ENCODE peak calls at places on chromosome 19, in ten cellular contexts. N is PC-3, X is breast epithelium, R is MM.1S, T is ovary, E is H1, I is uterus, C is cardiac muscle cell, G is OCI-LY7, F is prostate gland. K is an unnamed sample.

GRCh38 chr19:44202470-44202869 is 9.9 kb upstream of the ZNF227 start:
- DNase-seq in N (no peak), X (no peak), R (no peak), T (no peak), E (no peak), I (no peak), C (no peak), G (no peak), F (no peak), K (no peak)

GRCh38 chr19:19451429-19452240 is 46.2 kb downstream of the GATAD2A start:
- DNase-seq in N (no peak), X (no peak), R (no peak), T (no peak), E (no peak), I (no peak), C (no peak), G (no peak), F (no peak), K (no peak)

GRCh38 chr19:17091758-17092333 is 16.3 kb downstream of the MYO9B start:
- DNase-seq in N (no peak), X (no peak), R (no peak), T (no peak), E (no peak), I (no peak), C (no peak), G (no peak), F (no peak), K (no peak)

GRCh38 chr19:53958168-53958571 is 4.6 kb upstream of the CACNG8 start:
- DNase-seq in N (no peak), X (no peak), R (no peak), T (no peak), E (peak), I (no peak), C (peak), G (no peak), F (no peak), K (no peak)

GRCh38 chr19:38815059-38816001 is 2.6 kb upstream of the LGALS4 start:
- DNase-seq in N (no peak), X (no peak), R (no peak), T (no peak), E (no peak), I (no peak), C (no peak), G (no peak), F (no peak), K (no peak)

GRCh38 chr19:34662919-34663318 is 14.0 kb downstream of the SCGB2B2 start:
- DNase-seq in N (peak), X (no peak), R (peak), T (no peak), E (no peak), I (no peak), C (no peak), G (peak), F (no peak), K (no peak)

GRCh38 chr19:38216785-38217746 is 7.0 kb downstream of the DPF1 start:
- DNase-seq in N (no peak), X (no peak), R (no peak), T (no peak), E (no peak), I (no peak), C (no peak), G (no peak), F (no peak), K (no peak)

GRCh38 chr19:49441210-49441959 is at the start of gene SLC17A7:
- DNase-seq in N (peak), X (no peak), R (no peak), T (peak), E (peak), I (peak), C (peak), G (peak), F (no peak), K (no peak)

GRCh38 chr19:57103573-57104277 is 16.1 kb upstream of the USP29 start:
- DNase-seq in N (peak), X (peak), R (peak), T (peak), E (peak), I (peak), C (peak), G (peak), F (peak), K (no peak)

DNA sequence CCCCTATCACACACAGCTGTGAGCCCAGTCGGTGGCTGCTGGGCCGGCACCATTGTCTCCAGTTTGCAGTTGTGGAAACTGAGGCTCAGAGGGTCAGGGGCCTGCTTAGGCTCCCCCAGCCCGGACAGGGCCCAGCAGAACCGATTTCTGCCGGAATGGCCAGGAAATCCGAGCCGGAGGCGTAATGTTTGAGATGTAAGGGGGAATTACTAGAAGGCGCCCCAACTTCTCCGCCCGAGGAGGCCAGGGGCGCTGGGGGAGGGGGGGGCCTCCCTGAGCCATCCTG is 962 bp downstream of the KISS1R start:
- DNase-seq in N (no peak), X (no peak), R (no peak), T (no peak), E (no peak), I (no peak), C (no peak), G (no peak), F (no peak), K (no peak)
- H3K4me3 ChIP-seq in N (peak), X (no peak), R (no peak), T (no peak), E (peak), I (no peak), C (peak), G (no peak), F (peak), K (peak)

GRCh38 chr19:50830266-50831025 is 2.9 kb downstream of the KLK15 start:
- DNase-seq in N (no peak), X (no peak), R (no peak), T (no peak), E (no peak), I (no peak), C (no peak), G (no peak), F (no peak), K (no peak)

GRCh38 chr19:50829801-50830200 is 3.6 kb downstream of the KLK15 start:
- DNase-seq in N (no peak), X (no peak), R (no peak), T (no peak), E (no peak), I (no peak), C (no peak), G (no peak), F (no peak), K (no peak)

GRCh38 chr19:50832666-50833065 is 708 bp downstream of the KLK15 start:
- DNase-seq in N (no peak), X (no peak), R (no peak), T (no peak), E (no peak), I (no peak), C (no peak), G (no peak), F (no peak), K (no peak)

GRCh38 chr19:50833117-50833801 is at the start of gene KLK15:
- DNase-seq in N (no peak), X (no peak), R (no peak), T (no peak), E (no peak), I (no peak), C (no peak), G (no peak), F (no peak), K (no peak)

GRCh38 chr19:50831026-50831396 is 2.4 kb downstream of the KLK15 start:
- DNase-seq in N (no peak), X (no peak), R (no peak), T (no peak), E (no peak), I (no peak), C (no peak), G (no peak), F (no peak), K (no peak)
- H3K27ac ChIP-seq in N (no peak), X (no peak), R (no peak), T (no peak), E (no peak), I (no peak), C (no peak), G (no peak), F (no peak), K (no peak)

DNA sequence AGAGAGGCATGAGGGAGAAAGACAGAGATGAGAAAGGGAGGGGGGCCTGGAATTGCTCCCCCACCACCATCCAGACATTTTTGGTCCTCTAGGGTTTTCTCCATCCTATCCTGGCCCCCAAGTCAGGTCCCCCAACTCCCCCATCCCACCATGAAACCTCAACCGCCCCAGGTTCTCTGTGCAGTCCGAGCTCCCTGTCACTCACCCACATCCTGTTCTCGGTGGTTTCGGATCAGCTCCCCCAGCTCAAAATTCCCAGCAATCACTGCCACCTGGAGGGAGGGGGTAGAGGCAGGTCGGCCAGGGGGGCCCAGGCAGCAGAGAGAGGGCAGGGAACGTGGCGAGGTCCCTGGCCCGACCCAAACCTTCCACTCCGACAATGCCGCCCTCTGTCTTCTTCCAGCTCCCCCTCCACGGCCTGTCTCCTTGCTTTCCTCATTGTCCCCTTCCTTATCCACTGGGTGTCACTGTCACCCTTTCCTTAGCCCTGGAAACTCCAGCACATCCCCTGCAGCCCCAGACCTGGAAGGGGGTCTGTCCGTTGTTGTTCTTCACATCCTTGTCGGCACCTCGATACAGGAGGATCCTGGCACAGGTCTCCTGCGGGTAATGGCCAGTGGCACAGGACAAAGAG is 15.6 kb downstream of the SHANK1 start:
- DNase-seq in N (peak), X (no peak), R (no peak), T (no peak), E (no peak), I (no peak), C (peak), G (no peak), F (no peak), K (no peak)
- TF ChIP-seq CTCF in N (peak), X (peak), R (no peak), T (no peak), E (peak), I (no peak), C (no peak), G (no peak), F (no peak), K (no peak)

GRCh38 chr19:3284759-3285646 is 60.5 kb downstream of the CELF5 start:
- DNase-seq in N (peak), X (peak), R (no peak), T (peak), E (peak), I (peak), C (peak), G (peak), F (peak), K (no peak)
- H3K4me3 ChIP-seq in N (peak), X (no peak), R (no peak), T (peak), E (peak), I (no peak), C (peak), G (no peak), F (peak), K (peak)

GRCh38 chr19:47758433-47758784 is 13.1 kb downstream of the NOP53 start:
- DNase-seq in N (no peak), X (no peak), R (no peak), T (no peak), E (no peak), I (no peak), C (no peak), G (no peak), F (no peak), K (no peak)

GRCh38 chr19:47756627-47756929 is 11.2 kb downstream of the NOP53 start:
- DNase-seq in N (no peak), X (no peak), R (no peak), T (no peak), E (no peak), I (no peak), C (no peak), G (no peak), F (no peak), K (no peak)

GRCh38 chr19:47755762-47756626 is 10.6 kb downstream of the NOP53 start:
- DNase-seq in N (no peak), X (no peak), R (no peak), T (no peak), E (no peak), I (no peak), C (no peak), G (no peak), F (no peak), K (no peak)

GRCh38 chr19:47756953-47757608 is 11.7 kb downstream of the NOP53 start:
- DNase-seq in N (no peak), X (no peak), R (no peak), T (no peak), E (no peak), I (no peak), C (no peak), G (no peak), F (no peak), K (no peak)

DNA sequence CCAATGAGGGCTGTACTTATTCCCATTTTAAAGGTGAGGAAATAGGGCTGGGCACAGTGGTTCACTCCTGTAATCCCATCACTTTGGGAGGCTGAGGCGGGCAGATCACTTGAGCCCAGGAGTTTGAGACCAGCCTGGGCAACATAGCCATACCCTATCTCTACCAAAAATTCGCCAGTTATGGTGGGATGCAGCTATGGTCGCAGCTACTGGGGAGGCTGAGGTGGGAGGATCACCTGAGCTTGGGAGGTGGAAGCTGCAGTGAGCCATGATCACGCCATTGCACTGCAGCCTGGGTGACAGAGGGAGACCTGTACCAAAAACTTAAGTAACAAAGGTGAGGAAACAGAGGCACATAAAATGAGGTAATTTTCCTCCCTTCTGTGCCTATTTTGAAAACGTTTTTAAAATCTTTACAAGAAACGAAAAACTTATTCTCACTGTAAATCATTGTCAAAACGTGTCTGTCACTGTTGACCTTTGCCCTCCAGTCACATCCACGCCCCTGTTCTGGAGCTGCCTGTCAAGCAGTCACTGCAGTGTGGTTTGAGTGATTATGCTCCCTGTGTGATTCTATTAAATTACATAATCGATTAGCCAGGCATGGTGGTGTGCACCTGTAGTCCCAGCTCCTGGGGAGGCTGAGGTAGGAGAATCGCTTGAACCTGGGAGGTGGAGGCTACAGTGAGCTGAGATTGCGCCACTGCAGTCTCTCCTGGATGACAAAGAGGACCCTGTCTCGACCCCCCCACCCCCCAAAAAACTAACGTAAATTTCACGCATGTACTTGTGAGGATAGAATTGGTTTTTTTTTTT is 12.5 kb downstream of the NOP53 start:
- DNase-seq in N (no peak), X (no peak), R (no peak), T (no peak), E (no peak), I (no peak), C (no peak), G (no peak), F (no peak), K (no peak)
- H3K27ac ChIP-seq in N (no peak), X (no peak), R (no peak), T (no peak), E (no peak), I (no peak), C (no peak), G (no peak), F (no peak), K (no peak)

GRCh38 chr19:5828661-5829566 is 10.6 kb downstream of the FUT6 start:
- DNase-seq in N (no peak), X (no peak), R (no peak), T (no peak), E (peak), I (peak), C (peak), G (peak), F (no peak), K (peak)
- TF ChIP-seq CTCF in N (no peak), X (no peak), R (no peak), T (no peak), E (no peak), I (no peak), C (no peak), G (no peak), F (no peak), K (no peak)

DNA sequence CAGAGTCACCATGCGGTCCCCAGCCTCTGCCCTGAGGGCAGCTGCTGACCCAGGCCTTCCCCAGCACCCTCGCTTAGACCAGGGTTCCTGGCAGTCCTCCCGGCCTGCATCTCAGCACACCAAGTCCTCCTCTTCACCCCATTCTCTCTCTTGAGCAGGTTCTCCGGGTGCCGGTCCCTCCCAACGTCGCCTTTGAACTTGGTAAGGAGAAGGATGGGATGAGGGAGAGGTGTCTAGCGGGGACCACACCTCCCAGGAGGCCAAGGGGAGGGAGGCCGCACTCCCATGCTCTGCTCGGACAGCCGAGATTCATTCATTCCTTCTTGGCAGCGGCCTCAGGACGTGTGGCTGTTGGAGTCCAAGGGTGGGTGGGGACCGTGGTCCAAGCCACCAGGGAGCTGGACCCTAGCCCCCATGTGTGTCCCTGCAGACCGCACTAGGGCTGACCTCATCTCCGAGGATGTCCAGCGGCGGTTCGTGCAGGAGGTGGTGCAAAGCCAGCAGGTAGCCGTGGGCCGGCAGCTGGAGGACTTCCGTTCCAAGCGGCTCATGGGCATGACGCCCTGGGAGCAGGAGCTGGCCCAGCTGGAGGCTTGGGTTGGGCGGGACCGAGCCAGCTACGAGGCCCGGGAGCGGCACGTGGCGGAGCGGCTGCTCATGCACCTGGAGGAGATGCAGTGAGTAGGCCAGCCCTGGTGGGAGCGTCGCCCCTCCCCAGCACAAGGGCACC is 9.4 kb downstream of the ARHGEF1 start:
- DNase-seq in N (no peak), X (no peak), R (no peak), T (no peak), E (no peak), I (no peak), C (no peak), G (no peak), F (no peak), K (no peak)
- H3K4me3 ChIP-seq in N (no peak), X (no peak), R (no peak), T (no peak), E (no peak), I (no peak), C (no peak), G (no peak), F (no peak), K (no peak)

DNA sequence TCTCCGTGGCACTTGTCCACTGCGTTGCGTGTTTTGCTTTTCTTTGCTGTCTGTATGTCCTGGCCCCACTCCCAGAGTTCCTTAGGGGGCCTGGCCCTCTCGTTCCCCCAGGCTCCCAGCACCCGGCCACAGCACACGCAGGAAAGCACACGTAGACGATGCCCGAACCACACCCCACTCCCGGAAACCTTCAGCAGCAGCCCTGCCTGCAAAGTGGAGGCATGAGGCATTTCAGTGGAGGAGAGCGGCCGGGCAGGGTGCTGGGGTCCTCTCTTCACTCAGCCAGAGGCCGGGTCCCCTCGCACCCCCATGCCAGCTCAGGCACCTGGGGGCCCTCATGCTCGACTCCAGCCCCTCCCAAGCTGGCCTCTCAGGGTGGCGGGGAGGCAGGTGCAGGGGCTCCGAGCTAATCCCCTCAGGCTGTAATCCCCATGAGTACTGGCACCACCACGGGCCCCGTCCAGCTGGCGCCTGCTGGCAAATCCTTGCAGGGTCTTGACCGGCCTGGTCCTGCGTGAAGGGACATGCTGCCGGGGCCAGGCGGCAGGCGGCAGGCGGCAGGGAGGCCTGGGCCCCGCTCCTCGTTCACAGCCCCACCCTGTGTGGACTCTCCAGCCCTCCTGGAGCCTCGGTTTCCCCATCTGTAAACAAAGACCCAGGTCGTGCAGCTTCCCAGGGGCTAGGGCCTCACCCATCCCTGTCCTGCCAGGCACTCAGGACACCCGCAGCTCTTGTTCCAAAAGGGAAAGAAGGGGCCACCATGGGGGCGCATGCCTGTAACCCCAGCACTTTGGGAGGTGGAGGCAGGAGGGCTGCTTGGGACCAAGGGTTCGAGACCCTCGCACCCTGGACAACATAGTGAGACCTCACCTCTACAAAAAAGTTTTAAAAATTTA is 7.0 kb downstream of the PIP5K1C start:
- DNase-seq in N (no peak), X (no peak), R (no peak), T (no peak), E (no peak), I (no peak), C (no peak), G (no peak), F (no peak), K (no peak)
- H3K27ac ChIP-seq in N (no peak), X (no peak), R (no peak), T (no peak), E (no peak), I (no peak), C (no peak), G (no peak), F (peak), K (peak)